ENCODE peak calls at places on chromosomes 16 and 17, in four cellular contexts. One of them, this sample, is unnamed.

GRCh38 chr17:82872591-82873520 is 33.0 kb upstream of the ZNF750 start:
- DNase-seq in EH: no peak
- DNase-seq in A549: no peak
- DNase-seq in GM13976: peak; percentile 67
- DNase-seq in this sample: no peak

GRCh38 chr17:81557276-81558114 is 5.3 kb upstream of the FAAP100 start:
- DNase-seq in GM13976: no peak
- DNase-seq in A549: no peak
- DNase-seq in EH: no peak
- DNase-seq in this sample: no peak

GRCh38 chr16:74903095-74903494 is 81.8 kb downstream of the WDR59 start:
- DNase-seq in GM13976: no peak
- DNase-seq in A549: no peak
- DNase-seq in EH: no peak
- DNase-seq in this sample: no peak

GRCh38 chr17:11264183-11264871 is 23.3 kb downstream of the SHISA6 start:
- DNase-seq in EH: no peak
- DNase-seq in A549: peak; percentile 49
- DNase-seq in GM13976: no peak
- DNase-seq in this sample: no peak

GRCh38 chr16:86580063-86580797 is 1.9 kb downstream of the FOXL1 start:
- DNase-seq in GM13976: no peak
- DNase-seq in A549: no peak
- DNase-seq in EH: peak; percentile 33
- DNase-seq in this sample: no peak

GRCh38 chr17:17391575-17392370 is 85.0 kb upstream of the MED9 start:
- DNase-seq in A549: peak; percentile 51
- DNase-seq in EH: no peak
- DNase-seq in GM13976: no peak
- DNase-seq in this sample: no peak

GRCh38 chr17:63516910-63517824 is 6.0 kb upstream of the KCNH6 start:
- DNase-seq in EH: peak; percentile 80
- DNase-seq in GM13976: no peak
- DNase-seq in A549: peak; percentile 40
- DNase-seq in this sample: no peak

GRCh38 chr16:49416276-49416675 is 42.7 kb downstream of the C16orf78 start:
- DNase-seq in GM13976: no peak
- DNase-seq in EH: no peak
- DNase-seq in A549: no peak
- DNase-seq in this sample: no peak

GRCh38 chr17:36498560-36499300 is 12.2 kb downstream of the ZNHIT3 start:
- DNase-seq in EH: no peak
- DNase-seq in GM13976: no peak
- DNase-seq in A549: no peak
- DNase-seq in this sample: no peak

GRCh38 chr17:46772879-46773620 is 45.4 kb downstream of the WNT3 start:
- DNase-seq in EH: no peak
- DNase-seq in A549: no peak
- DNase-seq in GM13976: peak; percentile 43
- DNase-seq in this sample: no peak

GRCh38 chr17:31537558-31537957 is 146.1 kb downstream of the RAB11FIP4 start:
- DNase-seq in A549: no peak
- DNase-seq in EH: peak; percentile 37
- DNase-seq in GM13976: no peak
- DNase-seq in this sample: no peak

GRCh38 chr17:66276328-66276937 is 26.0 kb upstream of the PRKCA start:
- DNase-seq in EH: peak; percentile 47
- DNase-seq in A549: peak; percentile 58
- DNase-seq in GM13976: no peak
- DNase-seq in this sample: no peak

GRCh38 chr17:15431766-15432165 is 35.7 kb downstream of the CDRT4 start:
- DNase-seq in GM13976: no peak
- DNase-seq in A549: no peak
- DNase-seq in EH: no peak
- DNase-seq in this sample: no peak

GRCh38 chr16:12214509-12214908 is 238.0 kb downstream of the SNX29 start:
- DNase-seq in EH: peak; percentile 13
- DNase-seq in GM13976: no peak
- DNase-seq in A549: no peak
- DNase-seq in this sample: no peak

GRCh38 chr17:57125406-57125805 is 40.4 kb downstream of the AKAP1 start:
- DNase-seq in A549: no peak
- DNase-seq in EH: no peak
- DNase-seq in GM13976: no peak
- DNase-seq in this sample: no peak

GRCh38 chr17:83062818-83063671 is 16.4 kb upstream of the METRNL start:
- DNase-seq in A549: no peak
- DNase-seq in EH: no peak
- DNase-seq in GM13976: no peak
- DNase-seq in this sample: no peak

GRCh38 chr17:42459983-42460300 is 1.3 kb downstream of the ATP6V0A1 start:
- DNase-seq in GM13976: peak; percentile 59
- DNase-seq in EH: peak; percentile 71
- DNase-seq in A549: peak; percentile 38
- DNase-seq in this sample: no peak

GRCh38 chr16:58222532-58223316 is 24.8 kb upstream of the CSNK2A2 start:
- DNase-seq in A549: peak; percentile 19
- DNase-seq in EH: peak; percentile 36
- DNase-seq in GM13976: no peak
- DNase-seq in this sample: no peak

GRCh38 chr16:82882982-82883863 is 256.5 kb downstream of the CDH13 start:
- DNase-seq in A549: no peak
- DNase-seq in GM13976: peak; percentile 4
- DNase-seq in EH: no peak
- DNase-seq in this sample: no peak

GRCh38 chr16:4800290-4801041 is 2.0 kb downstream of the ROGDI start:
- DNase-seq in A549: no peak
- DNase-seq in EH: no peak
- DNase-seq in GM13976: peak; percentile 56
- DNase-seq in this sample: no peak

GRCh38 chr17:32586666-32587065 is 99.9 kb downstream of the CDK5R1 start:
- DNase-seq in GM13976: no peak
- DNase-seq in A549: no peak
- DNase-seq in EH: peak; percentile 77
- DNase-seq in this sample: no peak

GRCh38 chr17:45740553-45741330 is 43.4 kb upstream of the CRHR1 start:
- DNase-seq in EH: peak; percentile 67
- DNase-seq in A549: peak; percentile 63
- DNase-seq in GM13976: peak; percentile 45
- DNase-seq in this sample: no peak